ENCODE peak calls at places on chromosomes 11 and 22, in nine cellular contexts. U is naive thymus-derived CD4-positive, alpha-beta T cell; O is AG10803; W is kidney epithelial cell; H is type B pancreatic cell; M is activated CD4-positive, alpha-beta T cell treated with anti-CD3 and anti-CD28 coated beads for 48 hours; Q is NCI-H2081; F is nephron progenitor cell; J is dermis blood vessel endothelial cell. L is an unnamed sample.

GRCh38 chr22:43185860-43186261 is 1.1 kb downstream of the TTLL12 start:
- DNase-seq in U (no peak), O (peak; percentile 12), W (no peak), H (no peak), M (no peak), Q (peak; percentile 68), F (peak; percentile 30), J (peak; percentile 65), L (peak; percentile 81)

GRCh38 chr11:130434521-130435223 is 6.3 kb upstream of the ADAMTS8 start:
- DNase-seq in U (peak; percentile 65), O (peak; percentile 75), W (no peak), H (peak; percentile 79), M (peak; percentile 72), Q (peak; percentile 82), F (peak; percentile 73), J (peak; percentile 90), L (peak; percentile 86)

GRCh38 chr22:46942816-46943783 is 180.7 kb downstream of the TBC1D22A start:
- DNase-seq in U (no peak), O (no peak), W (no peak), H (no peak), M (no peak), Q (no peak), F (no peak), J (peak; percentile 80), L (peak; percentile 66)

GRCh38 chr11:119092880-119093665 is 8.4 kb downstream of the HMBS start:
- DNase-seq in U (no peak), O (peak; percentile 15), W (no peak), H (no peak), M (no peak), Q (peak; percentile 42), F (no peak), J (peak; percentile 23), L (peak; percentile 35)

GRCh38 chr11:57464343-57465181 is 4.2 kb downstream of the RTN4RL2 start:
- DNase-seq in U (no peak), O (no peak), W (no peak), H (no peak), M (no peak), Q (no peak), F (no peak), J (no peak), L (peak; percentile 86)

GRCh38 chr22:29037340-29037932 is 24.2 kb downstream of the C22orf31 start:
- DNase-seq in U (no peak), O (no peak), W (no peak), H (no peak), M (no peak), Q (no peak), F (no peak), J (no peak), L (no peak)

GRCh38 chr11:76668362-76669155 is 2.0 kb downstream of the LRRC32 start:
- DNase-seq in U (no peak), O (no peak), W (no peak), H (no peak), M (no peak), Q (no peak), F (no peak), J (peak; percentile 66), L (peak; percentile 72)

GRCh38 chr11:205221-206001 is 1.8 kb downstream of the BET1L start:
- DNase-seq in U (no peak), O (no peak), W (no peak), H (peak; percentile 62), M (no peak), Q (no peak), F (no peak), J (no peak), L (peak; percentile 65)

GRCh38 chr11:7635137-7635536 is 38.2 kb downstream of the CYB5R2 start:
- DNase-seq in U (no peak), O (no peak), W (no peak), H (no peak), M (no peak), Q (peak; percentile 5), F (no peak), J (no peak), L (no peak)

GRCh38 chr11:111046291-111046690 is 199.2 kb upstream of the POU2AF2 start:
- DNase-seq in U (no peak), O (peak; percentile 6), W (no peak), H (no peak), M (no peak), Q (no peak), F (no peak), J (no peak), L (no peak)

GRCh38 chr22:35781898-35782297 is 64.2 kb downstream of the APOL5 start:
- DNase-seq in U (no peak), O (no peak), W (no peak), H (no peak), M (no peak), Q (no peak), F (no peak), J (no peak), L (no peak)

GRCh38 chr22:27655582-27656185 is 145.9 kb downstream of the MN1 start:
- DNase-seq in U (no peak), O (no peak), W (no peak), H (no peak), M (no peak), Q (no peak), F (no peak), J (no peak), L (no peak)

GRCh38 chr22:45224988-45225731 is 15.5 kb downstream of the KIAA0930 start:
- DNase-seq in U (no peak), O (no peak), W (no peak), H (no peak), M (no peak), Q (no peak), F (no peak), J (no peak), L (peak; percentile 5)

GRCh38 chr22:20319745-20320658 is at the start of gene DGCR6L:
- DNase-seq in U (peak; percentile 95), O (peak; percentile 95), W (peak; percentile 56), H (peak; percentile 97), M (peak; percentile 99), Q (peak; percentile 85), F (peak; percentile 98), J (peak; percentile 96), L (peak; percentile 100)

GRCh38 chr11:66316849-66317251 is at the start of gene CD248:
- DNase-seq in U (no peak), O (peak; percentile 84), W (no peak), H (no peak), M (no peak), Q (no peak), F (peak; percentile 66), J (peak; percentile 22), L (peak; percentile 96)

GRCh38 chr22:29799217-29799680 is 32.1 kb downstream of the UQCR10 start:
- DNase-seq in U (no peak), O (peak; percentile 99), W (peak; percentile 57), H (no peak), M (no peak), Q (no peak), F (no peak), J (peak; percentile 92), L (peak; percentile 98)

GRCh38 chr11:9535189-9535781 is 38.2 kb upstream of the WEE1 start:
- DNase-seq in U (peak; percentile 63), O (peak; percentile 95), W (no peak), H (no peak), M (peak; percentile 88), Q (peak; percentile 26), F (peak; percentile 75), J (peak; percentile 80), L (peak; percentile 54)

GRCh38 chr11:86745571-86745970 is 54.8 kb upstream of the PRSS23 start:
- DNase-seq in U (no peak), O (no peak), W (peak; percentile 23), H (no peak), M (no peak), Q (no peak), F (no peak), J (no peak), L (no peak)

GRCh38 chr11:132186193-132186592 is 815.8 kb downstream of the NTM start:
- DNase-seq in U (no peak), O (no peak), W (no peak), H (no peak), M (no peak), Q (no peak), F (no peak), J (no peak), L (no peak)

GRCh38 chr11:74826901-74827300 is 78.3 kb downstream of the RNF169 start:
- DNase-seq in U (no peak), O (no peak), W (no peak), H (no peak), M (no peak), Q (peak; percentile 17), F (no peak), J (no peak), L (no peak)

GRCh38 chr11:32671051-32671450 is 87.4 kb downstream of the EIF3M start:
- DNase-seq in U (no peak), O (no peak), W (no peak), H (no peak), M (no peak), Q (no peak), F (no peak), J (no peak), L (no peak)

GRCh38 chr22:46937185-46937584 is 174.7 kb downstream of the TBC1D22A start:
- DNase-seq in U (no peak), O (no peak), W (no peak), H (no peak), M (no peak), Q (peak; percentile 4), F (no peak), J (no peak), L (no peak)

GRCh38 chr11:76629133-76629852 is 41.3 kb downstream of the LRRC32 start:
- DNase-seq in U (no peak), O (peak; percentile 79), W (no peak), H (no peak), M (peak; percentile 50), Q (no peak), F (no peak), J (peak; percentile 99), L (peak; percentile 76)

GRCh38 chr22:30453731-30454510 is 17.9 kb downstream of the SEC14L3 start:
- DNase-seq in U (peak; percentile 25), O (no peak), W (no peak), H (no peak), M (peak; percentile 51), Q (no peak), F (peak; percentile 18), J (peak; percentile 19), L (no peak)

GRCh38 chr22:35148381-35148780 is 82.4 kb downstream of the ISX start:
- DNase-seq in U (no peak), O (no peak), W (no peak), H (no peak), M (no peak), Q (no peak), F (no peak), J (no peak), L (no peak)

GRCh38 chr11:85665756-85666155 is 827 bp upstream of the CREBZF start:
- DNase-seq in U (no peak), O (no peak), W (no peak), H (no peak), M (no peak), Q (no peak), F (no peak), J (no peak), L (no peak)

GRCh38 chr11:20057055-20057943 is 103.0 kb downstream of the DBX1 start:
- DNase-seq in U (no peak), O (peak; percentile 80), W (no peak), H (no peak), M (no peak), Q (no peak), F (no peak), J (no peak), L (no peak)

GRCh38 chr22:26134654-26135330 is 34.5 kb upstream of the SEZ6L start:
- DNase-seq in U (no peak), O (no peak), W (no peak), H (no peak), M (no peak), Q (no peak), F (no peak), J (no peak), L (no peak)

GRCh38 chr22:36244522-36245391 is 5.4 kb upstream of the APOL2 start:
- DNase-seq in U (no peak), O (peak; percentile 88), W (no peak), H (no peak), M (no peak), Q (no peak), F (no peak), J (no peak), L (no peak)

GRCh38 chr11:134486704-134487103 is 74.7 kb upstream of the B3GAT1 start:
- DNase-seq in U (no peak), O (no peak), W (no peak), H (no peak), M (no peak), Q (no peak), F (no peak), J (no peak), L (peak; percentile 66)